ENCODE peak calls at places on chromosomes 2 and 18, in six cellular contexts. V is AG08395; Z is CD8-positive, alpha-beta memory T cell; T is fibroblast of lung; D is heart left ventricle; A is caudate nucleus. E is an unnamed sample.
A peak's percentile ranks its signal among the peaks of the same experiment; 100 is the strongest.

GRCh38 chr2:236762628-236763027 is 193.0 kb downstream of the ACKR3 start:
- DNase-seq in V (no peak), Z (no peak), T (no peak), D (no peak), A (no peak), E (no peak)

GRCh38 chr2:16655457-16655837 is 10.2 kb downstream of the CYRIA start:
- DNase-seq in V (no peak), Z (no peak), T (no peak), D (no peak), A (no peak), E (no peak)

GRCh38 chr2:102040229-102040628 is 48.5 kb downstream of the IL1R2 start:
- DNase-seq in V (no peak), Z (no peak), T (no peak), D (no peak), A (no peak), E (no peak)

GRCh38 chr2:33412920-33413319 is 63.5 kb upstream of the RASGRP3 start:
- DNase-seq in V (peak; percentile 54), Z (no peak), T (peak; percentile 70), D (peak; percentile 28), A (no peak), E (no peak)

GRCh38 chr18:36355511-36355910 is 58.0 kb downstream of the FHOD3 start:
- DNase-seq in V (no peak), Z (no peak), T (peak; percentile 50), D (no peak), A (no peak), E (no peak)

GRCh38 chr2:220985561-220985960 is 586.5 kb downstream of the EPHA4 start:
- DNase-seq in V (no peak), Z (no peak), T (peak; percentile 42), D (no peak), A (no peak), E (no peak)

GRCh38 chr2:46177461-46178089 is 119.6 kb upstream of the EPAS1 start:
- DNase-seq in V (no peak), Z (peak; percentile 22), T (no peak), D (no peak), A (no peak), E (no peak)

GRCh38 chr2:197500503-197501179 is 462 bp downstream of the HSPE1 start:
- DNase-seq in V (no peak), Z (peak; percentile 18), T (peak; percentile 5), D (no peak), A (no peak), E (no peak)

GRCh38 chr2:170818294-170819104 is 1.8 kb downstream of the GAD1 start:
- DNase-seq in V (no peak), Z (no peak), T (no peak), D (no peak), A (no peak), E (no peak)

GRCh38 chr2:8435608-8436007 is 246.2 kb upstream of the ID2 start:
- DNase-seq in V (peak; percentile 74), Z (no peak), T (no peak), D (no peak), A (no peak), E (no peak)

GRCh38 chr2:226865273-226865672 is 29.4 kb downstream of the RHBDD1 start:
- DNase-seq in V (no peak), Z (no peak), T (no peak), D (no peak), A (no peak), E (no peak)

GRCh38 chr2:225120175-225120574 is 77.9 kb upstream of the DOCK10 start:
- DNase-seq in V (peak; percentile 69), Z (no peak), T (peak; percentile 75), D (no peak), A (no peak), E (no peak)